ENCODE peak calls at places on chromosomes 1 and 21, in nine cellular contexts. G is ascending aorta, P is fibroblast of lung, X is OCI-LY7, U is fibroblast of the aortic adventitia, H is uterus, B is upper lobe of left lung, V is heart right ventricle, S is lower lobe of right lung. R is an unnamed sample.

GRCh38 chr1:74549947-74550346 is 37.5 kb upstream of the LRRC53 start:
- DNase-seq in G (no peak), P (no peak), X (no peak), U (no peak), H (no peak), B (no peak), V (no peak), S (no peak), R (no peak)

GRCh38 chr1:41362357-41362721 is 1.1 kb downstream of the FOXO6 start:
- DNase-seq in G (no peak), P (no peak), X (no peak), U (no peak), H (no peak), B (peak), V (no peak), S (no peak), R (no peak)

GRCh38 chr1:210908257-210908656 is 225.7 kb downstream of the KCNH1 start:
- DNase-seq in G (no peak), P (no peak), X (no peak), U (no peak), H (no peak), B (no peak), V (no peak), S (no peak), R (no peak)

GRCh38 chr1:162186406-162186805 is 116.9 kb downstream of the NOS1AP start:
- DNase-seq in G (no peak), P (no peak), X (no peak), U (no peak), H (no peak), B (no peak), V (no peak), S (no peak), R (no peak)

GRCh38 chr1:89023026-89023425 is 360 bp upstream of the GBP3 start:
- DNase-seq in G (no peak), P (no peak), X (no peak), U (no peak), H (no peak), B (no peak), V (no peak), S (no peak), R (no peak)

GRCh38 chr1:20573987-20574386 is 14.9 kb upstream of the CDA start:
- DNase-seq in G (no peak), P (no peak), X (no peak), U (no peak), H (no peak), B (no peak), V (no peak), S (no peak), R (no peak)

GRCh38 chr1:163357378-163357777 is 35.6 kb downstream of the NUF2 start:
- DNase-seq in G (no peak), P (peak), X (no peak), U (peak), H (no peak), B (no peak), V (no peak), S (no peak), R (no peak)

GRCh38 chr1:81209471-81209870 is 591.3 kb upstream of the ADGRL2 start:
- DNase-seq in G (no peak), P (no peak), X (no peak), U (no peak), H (no peak), B (no peak), V (no peak), S (no peak), R (no peak)

GRCh38 chr21:32311621-32312020 is 13.0 kb downstream of the MRAP start:
- DNase-seq in G (no peak), P (no peak), X (no peak), U (no peak), H (no peak), B (no peak), V (no peak), S (no peak), R (no peak)

GRCh38 chr21:38487906-38488639 is 10.2 kb downstream of the ERG start:
- DNase-seq in G (no peak), P (no peak), X (no peak), U (no peak), H (no peak), B (no peak), V (no peak), S (no peak), R (no peak)

GRCh38 chr1:93989601-93990000 is 80.4 kb upstream of the GCLM start:
- DNase-seq in G (no peak), P (peak), X (no peak), U (peak), H (no peak), B (no peak), V (no peak), S (no peak), R (no peak)

GRCh38 chr1:162349635-162350330 is 26.9 kb downstream of the SPATA46 start:
- DNase-seq in G (no peak), P (peak), X (no peak), U (peak), H (no peak), B (no peak), V (no peak), S (no peak), R (peak)

GRCh38 chr1:30886710-30887428 is 21.7 kb downstream of the SDC3 start:
- DNase-seq in G (no peak), P (no peak), X (no peak), U (no peak), H (no peak), B (no peak), V (no peak), S (no peak), R (no peak)

GRCh38 chr1:8018492-8019228 is 7.4 kb downstream of the ERRFI1 start:
- DNase-seq in G (no peak), P (peak), X (no peak), U (no peak), H (no peak), B (no peak), V (no peak), S (no peak), R (no peak)

GRCh38 chr1:24558455-24558854 is 2.6 kb downstream of the NCMAP start:
- DNase-seq in G (no peak), P (no peak), X (no peak), U (no peak), H (no peak), B (no peak), V (no peak), S (no peak), R (no peak)

GRCh38 chr1:33147997-33148314 is 33.9 kb downstream of the TRIM62 start:
- DNase-seq in G (no peak), P (no peak), X (no peak), U (peak), H (no peak), B (no peak), V (no peak), S (no peak), R (no peak)

GRCh38 chr1:192958871-192959270 is 100.3 kb downstream of the UCHL5 start:
- DNase-seq in G (no peak), P (peak), X (no peak), U (peak), H (no peak), B (no peak), V (no peak), S (no peak), R (no peak)

GRCh38 chr1:8285103-8285502 is 32.8 kb upstream of the SLC45A1 start:
- DNase-seq in G (no peak), P (no peak), X (no peak), U (no peak), H (no peak), B (no peak), V (no peak), S (no peak), R (no peak)

GRCh38 chr1:55735110-55735509 is 519.9 kb upstream of the USP24 start:
- DNase-seq in G (no peak), P (no peak), X (no peak), U (no peak), H (no peak), B (no peak), V (no peak), S (no peak), R (no peak)

GRCh38 chr1:160094806-160095205 is 3.6 kb downstream of the IGSF8 start:
- DNase-seq in G (no peak), P (no peak), X (no peak), U (no peak), H (no peak), B (no peak), V (no peak), S (no peak), R (no peak)

GRCh38 chr1:43878854-43879253 is 54.7 kb upstream of the ARTN start:
- DNase-seq in G (peak), P (no peak), X (no peak), U (no peak), H (no peak), B (no peak), V (no peak), S (no peak), R (no peak)

GRCh38 chr21:25408666-25409065 is 198.6 kb downstream of the MRPL39 start:
- DNase-seq in G (no peak), P (no peak), X (no peak), U (no peak), H (no peak), B (no peak), V (no peak), S (no peak), R (no peak)

GRCh38 chr1:91779603-91780021 is 106.3 kb downstream of the TGFBR3 start:
- DNase-seq in G (no peak), P (no peak), X (no peak), U (no peak), H (peak), B (no peak), V (no peak), S (no peak), R (no peak)

GRCh38 chr1:154456631-154457030 is 45.4 kb upstream of the TDRD10 start:
- DNase-seq in G (no peak), P (no peak), X (no peak), U (no peak), H (no peak), B (no peak), V (no peak), S (no peak), R (no peak)

GRCh38 chr1:72023063-72023647 is 259.2 kb downstream of the NEGR1 start:
- DNase-seq in G (no peak), P (no peak), X (no peak), U (no peak), H (no peak), B (no peak), V (no peak), S (no peak), R (no peak)

GRCh38 chr1:96472471-96472870 is 249.1 kb upstream of the PTBP2 start:
- DNase-seq in G (no peak), P (peak), X (no peak), U (peak), H (no peak), B (no peak), V (no peak), S (no peak), R (no peak)

GRCh38 chr1:31447210-31447609 is 34.2 kb downstream of the SERINC2 start:
- DNase-seq in G (no peak), P (no peak), X (no peak), U (no peak), H (no peak), B (no peak), V (no peak), S (no peak), R (no peak)

GRCh38 chr1:228408041-228408868 is 1.6 kb upstream of the TRIM11 start:
- DNase-seq in G (no peak), P (no peak), X (no peak), U (no peak), H (no peak), B (peak), V (no peak), S (no peak), R (no peak)

GRCh38 chr1:227895828-227896685 is 51.7 kb downstream of the WNT9A start:
- DNase-seq in G (peak), P (peak), X (no peak), U (no peak), H (peak), B (peak), V (no peak), S (peak), R (no peak)

GRCh38 chr1:8604041-8604942 is 213.1 kb downstream of the RERE start:
- DNase-seq in G (no peak), P (peak), X (no peak), U (no peak), H (no peak), B (no peak), V (no peak), S (no peak), R (no peak)

GRCh38 chr1:4118746-4119515 is 218.9 kb upstream of the C1orf174 start:
- DNase-seq in G (no peak), P (no peak), X (peak), U (no peak), H (no peak), B (no peak), V (no peak), S (no peak), R (no peak)

GRCh38 chr1:25431495-25432363 is 1.0 kb downstream of the MACO1 start:
- DNase-seq in G (peak), P (no peak), X (no peak), U (peak), H (peak), B (no peak), V (no peak), S (no peak), R (no peak)

GRCh38 chr1:74693473-74693872 is 19.9 kb upstream of the ERICH3 start:
- DNase-seq in G (no peak), P (peak), X (no peak), U (peak), H (no peak), B (no peak), V (no peak), S (no peak), R (peak)

GRCh38 chr1:11070876-11071275 is 11.1 kb upstream of the SRM start:
- DNase-seq in G (no peak), P (no peak), X (no peak), U (no peak), H (no peak), B (no peak), V (no peak), S (no peak), R (no peak)

GRCh38 chr1:192552619-192553225 is 22.9 kb upstream of the RGS1 start:
- DNase-seq in G (no peak), P (peak), X (no peak), U (no peak), H (no peak), B (no peak), V (no peak), S (no peak), R (no peak)

GRCh38 chr1:183891158-183891557 is 86.2 kb downstream of the RGL1 start:
- DNase-seq in G (no peak), P (no peak), X (no peak), U (no peak), H (no peak), B (no peak), V (no peak), S (no peak), R (no peak)

GRCh38 chr1:51443555-51443954 is 75.5 kb downstream of the EPS15 start:
- DNase-seq in G (no peak), P (no peak), X (no peak), U (no peak), H (no peak), B (no peak), V (no peak), S (no peak), R (no peak)

DNA sequence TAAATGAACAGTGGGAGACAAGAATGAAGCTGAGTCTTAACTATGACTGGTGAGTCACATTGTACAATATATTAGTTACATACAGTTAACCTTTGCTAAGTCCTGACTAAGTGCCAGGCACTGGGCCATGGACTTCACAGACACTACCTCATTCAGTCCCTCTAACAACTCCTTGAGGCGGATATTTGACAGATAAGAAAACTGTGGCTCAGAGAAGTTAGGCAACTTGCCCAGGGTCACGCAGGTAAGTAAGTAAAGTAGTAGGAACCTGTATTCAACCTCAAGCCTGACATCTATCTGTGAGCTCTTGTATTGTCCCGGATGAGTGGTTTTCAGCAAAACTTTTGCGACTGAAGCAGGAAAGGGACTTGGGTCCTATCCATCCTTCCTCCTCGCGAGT is 62.1 kb downstream of the GNG12 start:
- DNase-seq in G (no peak), P (peak), X (peak), U (peak), H (no peak), B (no peak), V (no peak), S (no peak), R (no peak)
- TF ChIP-seq CTCF in G (no peak), P (no peak), X (peak), U (peak), H (no peak), B (peak), V (no peak), S (no peak), R (peak)

DNA sequence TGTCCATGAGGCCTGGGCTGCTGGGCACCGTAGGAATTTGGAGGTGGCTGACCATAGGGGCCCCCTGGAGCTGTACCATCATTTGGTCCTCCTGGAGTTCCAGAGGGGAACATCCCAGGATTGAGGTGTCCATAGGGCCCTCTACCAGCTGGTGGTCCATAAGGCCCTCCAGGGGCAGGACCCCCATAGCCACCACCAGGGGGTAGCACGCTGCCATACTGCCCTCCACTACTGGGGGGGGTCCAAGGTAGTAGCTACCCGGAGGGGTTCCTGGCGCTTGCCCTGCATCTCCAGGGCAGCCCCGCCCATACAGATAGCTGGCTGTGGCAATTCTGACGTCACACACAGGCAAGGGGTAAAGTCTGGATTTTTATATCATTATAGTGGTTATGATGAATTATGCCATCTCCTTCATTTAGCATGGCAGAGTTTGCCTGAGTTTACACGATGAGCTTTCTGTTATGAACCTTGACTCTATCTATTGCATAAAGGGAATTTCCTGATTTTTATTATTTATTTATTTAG is 13.2 kb downstream of the MDM4 start:
- DNase-seq in G (no peak), P (no peak), X (no peak), U (no peak), H (no peak), B (no peak), V (no peak), S (no peak), R (no peak)
- H3K4me3 ChIP-seq in G (no peak), P (no peak), X (no peak), U (no peak), H (no peak), B (no peak), V (no peak), S (no peak), R (no peak)

GRCh38 chr1:220123889-220124288 is 30.0 kb downstream of the IARS2 start:
- DNase-seq in G (no peak), P (no peak), X (peak), U (peak), H (no peak), B (no peak), V (no peak), S (no peak), R (no peak)
- TF ChIP-seq CTCF in G (no peak), P (no peak), X (peak), U (peak), H (no peak), B (no peak), V (no peak), S (no peak), R (peak)

GRCh38 chr21:43976661-43977060 is 35.4 kb upstream of the TRAPPC10 start:
- DNase-seq in G (no peak), P (no peak), X (no peak), U (no peak), H (no peak), B (peak), V (no peak), S (no peak), R (no peak)

GRCh38 chr21:43974791-43975468 is 37.2 kb upstream of the TRAPPC10 start:
- DNase-seq in G (no peak), P (no peak), X (no peak), U (no peak), H (no peak), B (no peak), V (no peak), S (no peak), R (no peak)

GRCh38 chr21:43973634-43973955 is 38.5 kb upstream of the TRAPPC10 start:
- DNase-seq in G (no peak), P (no peak), X (no peak), U (no peak), H (no peak), B (no peak), V (no peak), S (no peak), R (no peak)

GRCh38 chr21:43978060-43978459 is 34.0 kb upstream of the TRAPPC10 start:
- DNase-seq in G (no peak), P (no peak), X (no peak), U (no peak), H (no peak), B (no peak), V (no peak), S (no peak), R (no peak)

GRCh38 chr21:43975469-43976098 is 36.5 kb upstream of the TRAPPC10 start:
- DNase-seq in G (peak), P (peak), X (peak), U (peak), H (peak), B (peak), V (peak), S (peak), R (peak)
- H3K4me3 ChIP-seq in G (no peak), P (no peak), X (no peak), U (no peak), H (no peak), B (no peak), V (no peak), S (no peak), R (no peak)

R was measured in AG09309.